ENCODE peak calls at places on chromosomes 5 and 9, in six cellular contexts. N, Q, R, K, X and V are unnamed samples.

GRCh38 chr5:154198611-154199230 is 8.2 kb downstream of the GALNT10 start:
- DNase-seq in X (no peak), K (no peak), R (no peak), N (peak), Q (peak), V (no peak)

GRCh38 chr5:140293091-140293996 is 9.6 kb downstream of the PFDN1 start:
- DNase-seq in R (no peak), X (no peak), Q (no peak), N (peak), K (no peak), V (no peak)

GRCh38 chr5:79809743-79810142 is 120.1 kb downstream of the CMYA5 start:
- DNase-seq in X (no peak), N (no peak), K (no peak), R (no peak), Q (no peak), V (no peak)

GRCh38 chr5:143887901-143888648 is 76.1 kb downstream of the HMHB1 start:
- DNase-seq in X (no peak), Q (peak), N (peak), R (no peak), K (no peak), V (no peak)

GRCh38 chr9:134358026-134358967 is 32.0 kb downstream of the RXRA start:
- DNase-seq in N (no peak), R (peak), X (no peak), K (no peak), Q (no peak), V (no peak)

GRCh38 chr5:51652980-51653379 is 269.7 kb downstream of the ISL1 start:
- DNase-seq in R (no peak), X (no peak), Q (no peak), K (no peak), N (no peak), V (no peak)

GRCh38 chr5:176676361-176676824 is 29.1 kb downstream of the TSPAN17 start:
- DNase-seq in K (no peak), Q (no peak), N (peak), R (peak), X (peak), V (no peak)

GRCh38 chr9:12759767-12760166 is 15.1 kb upstream of the LURAP1L start:
- DNase-seq in K (no peak), N (peak), R (no peak), X (no peak), Q (no peak), V (no peak)

GRCh38 chr5:143016777-143017374 is 246.7 kb downstream of the ARHGAP26 start:
- DNase-seq in K (no peak), Q (no peak), R (peak), X (no peak), N (peak), V (peak)

GRCh38 chr5:41156739-41157138 is 56.6 kb downstream of the C6 start:
- DNase-seq in R (no peak), X (no peak), K (no peak), Q (no peak), N (peak), V (no peak)

GRCh38 chr5:9046756-9047481 is 499.0 kb downstream of the SEMA5A start:
- DNase-seq in N (peak), X (no peak), K (no peak), Q (peak), R (no peak), V (no peak)

GRCh38 chr5:893711-894110 is 1.0 kb downstream of the TRIP13 start:
- DNase-seq in Q (no peak), K (no peak), X (no peak), N (no peak), R (no peak), V (no peak)

GRCh38 chr5:34717426-34718327 is 61.5 kb downstream of the RAI14 start:
- DNase-seq in R (no peak), K (no peak), X (no peak), N (peak), Q (peak), V (peak)

GRCh38 chr5:145637396-145637795 is 197.7 kb downstream of the PRELID2 start:
- DNase-seq in N (no peak), R (no peak), K (no peak), X (no peak), Q (peak), V (no peak)

GRCh38 chr5:125798311-125798710 is 624.9 kb upstream of the GRAMD2B start:
- DNase-seq in R (no peak), K (no peak), Q (no peak), N (peak), X (no peak), V (peak)

GRCh38 chr5:125794922-125795321 is 628.3 kb upstream of the GRAMD2B start:
- DNase-seq in Q (no peak), N (no peak), K (no peak), R (no peak), X (no peak), V (no peak)

DNA sequence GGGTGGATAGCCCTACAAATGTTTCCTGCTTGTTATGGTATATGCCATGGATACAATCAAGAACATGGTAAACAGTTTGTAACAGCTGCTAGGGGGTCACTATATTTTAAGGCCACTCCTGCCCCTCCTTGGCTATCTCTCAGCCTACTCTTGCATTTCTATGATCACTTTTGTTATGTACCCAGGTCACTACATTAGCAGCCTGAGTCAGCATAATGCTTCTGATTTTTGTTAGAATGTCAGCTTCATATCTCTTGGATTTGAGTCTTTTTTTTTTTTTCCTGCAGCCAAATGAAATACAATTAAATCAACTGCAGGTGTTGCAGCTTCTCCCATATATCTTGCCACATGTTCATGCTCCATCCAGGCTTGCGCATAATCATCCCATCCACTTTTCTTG is 629.7 kb upstream of the GRAMD2B start:
- DNase-seq in Q (no peak), X (no peak), K (no peak), N (no peak), R (no peak), V (no peak)
- TF ChIP-seq CTCF in Q (no peak), X (no peak), K (no peak), N (no peak), R (no peak), V (no peak)

GRCh38 chr5:6758706-6759105 is 45.5 kb downstream of the TENT4A start:
- DNase-seq in K (no peak), X (peak), N (no peak), Q (no peak), R (no peak), V (no peak)

GRCh38 chr5:6760003-6760402 is 46.8 kb downstream of the TENT4A start:
- DNase-seq in X (peak), K (no peak), N (no peak), Q (no peak), R (no peak), V (no peak)

GRCh38 chr5:6759401-6759800 is 46.2 kb downstream of the TENT4A start:
- DNase-seq in Q (no peak), N (peak), X (peak), R (no peak), K (no peak), V (no peak)

GRCh38 chr5:6757414-6757969 is 44.3 kb downstream of the TENT4A start:
- DNase-seq in Q (no peak), X (peak), R (no peak), N (no peak), K (no peak), V (no peak)

DNA sequence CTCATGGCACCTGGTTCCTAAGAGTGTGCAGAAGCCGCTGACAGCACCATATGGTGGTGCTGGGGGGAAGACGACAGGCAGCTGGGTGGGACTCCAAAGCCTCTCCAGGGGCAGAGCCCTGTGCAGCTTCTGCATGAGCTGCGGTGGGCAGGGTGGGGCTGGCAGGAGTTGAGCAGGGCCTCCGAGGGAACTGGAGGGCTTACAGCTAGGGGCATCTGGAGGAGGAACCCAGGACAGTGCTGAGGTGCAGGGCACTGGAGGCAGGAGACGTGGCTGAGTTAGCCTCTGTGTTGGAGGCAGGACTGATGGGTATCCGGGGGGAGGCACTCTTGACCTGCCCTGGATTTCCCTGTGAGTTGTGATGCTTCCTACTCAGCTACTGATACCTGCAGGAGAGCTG is 45.0 kb downstream of the TENT4A start:
- DNase-seq in Q (no peak), K (no peak), X (peak), N (no peak), R (no peak), V (no peak)
- TF ChIP-seq CTCF in Q (no peak), K (no peak), X (no peak), N (no peak), R (no peak), V (no peak)

DNA sequence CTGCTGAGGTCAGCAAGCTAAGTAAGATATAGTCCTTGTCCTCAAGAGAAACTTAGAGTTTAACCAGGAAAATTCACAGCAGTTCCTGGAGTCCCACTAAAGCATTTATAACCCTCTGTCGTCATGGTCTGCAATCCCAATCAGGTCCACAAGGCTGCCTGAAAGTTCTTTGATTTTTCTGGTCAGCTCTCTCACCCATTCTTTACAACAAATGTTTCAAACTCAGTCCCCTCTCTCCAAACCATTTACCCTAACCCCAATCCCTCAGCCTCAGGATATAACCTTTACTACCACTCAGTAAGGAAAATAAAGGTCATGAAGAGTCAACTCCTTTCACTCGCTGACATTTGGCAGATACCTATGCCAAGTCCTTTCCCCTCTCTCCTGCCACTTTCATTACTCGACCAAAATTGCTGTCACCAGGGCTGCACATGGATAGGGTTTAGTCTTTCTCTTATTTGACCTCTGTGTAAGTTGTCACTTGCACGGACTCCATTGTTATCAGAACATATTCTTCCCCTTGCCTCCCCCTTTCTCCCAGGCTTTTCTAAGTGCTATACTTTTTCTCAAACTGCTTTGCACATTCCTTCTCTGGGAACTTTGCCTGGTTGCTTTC is 936.6 kb downstream of the NR2F1-AS1 start:
- DNase-seq in K (no peak), X (no peak), R (no peak), N (peak), Q (no peak), V (no peak)
- TF ChIP-seq CTCF in K (no peak), X (no peak), R (no peak), N (peak), Q (no peak), V (peak)

GRCh38 chr9:81474125-81474524 is 215.2 kb downstream of the TLE1 start:
- DNase-seq in N (no peak), R (no peak), Q (no peak), X (no peak), K (no peak), V (no peak)
- TF ChIP-seq CTCF in N (no peak), R (no peak), Q (no peak), X (no peak), K (no peak), V (no peak)

GRCh38 chr9:131565369-131565768 is 20.0 kb downstream of the PRRT1B start:
- DNase-seq in R (no peak), Q (no peak), K (no peak), X (no peak), N (no peak), V (no peak)
- TF ChIP-seq CTCF in R (no peak), Q (no peak), K (no peak), X (no peak), N (no peak), V (no peak)

GRCh38 chr9:69470186-69470977 is 145.4 kb downstream of the ENTREP1 start:
- DNase-seq in N (no peak), X (no peak), R (no peak), Q (no peak), K (no peak), V (no peak)
- TF ChIP-seq CTCF in N (no peak), X (no peak), R (no peak), Q (no peak), K (no peak), V (no peak)

DNA sequence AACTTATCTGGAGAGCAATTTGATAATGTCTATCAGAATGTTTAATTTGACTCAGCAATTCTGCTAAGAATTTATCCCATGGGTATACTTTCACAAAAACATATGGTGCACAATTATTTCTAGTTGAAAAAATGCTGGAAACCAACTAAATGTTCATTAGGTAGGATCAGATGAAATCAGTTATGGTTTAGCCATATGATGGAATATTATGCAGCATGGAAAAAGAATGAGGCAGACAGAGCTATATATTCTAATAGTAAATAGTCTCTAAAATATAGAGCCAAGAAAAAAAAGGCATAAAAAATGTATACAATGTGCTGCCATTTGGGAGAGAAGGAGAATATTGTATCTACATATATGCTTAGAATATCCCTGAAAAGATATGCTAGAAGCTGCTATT is 3.6 kb upstream of the SPATA6L start:
- DNase-seq in N (no peak), R (no peak), K (no peak), X (no peak), Q (no peak), V (no peak)
- TF ChIP-seq CTCF in N (no peak), R (no peak), K (no peak), X (no peak), Q (no peak), V (no peak)

GRCh38 chr5:56314536-56314935 is 81.4 kb upstream of the ANKRD55 start:
- DNase-seq in N (peak), X (no peak), R (no peak), Q (no peak), K (no peak), V (peak)
- TF ChIP-seq CTCF in N (peak), X (no peak), R (no peak), Q (peak), K (no peak), V (peak)

GRCh38 chr9:42852133-42852532 is 668.7 kb downstream of the SPATA31A6 start:
- DNase-seq in Q (no peak), X (peak), N (peak), K (no peak), R (peak), V (peak)
- TF ChIP-seq CTCF in Q (peak), X (no peak), N (peak), K (peak), R (no peak), V (no peak)

GRCh38 chr9:90433398-90433890 is 209.2 kb downstream of the DIRAS2 start:
- DNase-seq in N (peak), R (no peak), Q (no peak), K (no peak), X (no peak), V (peak)
- TF ChIP-seq CTCF in N (no peak), R (no peak), Q (no peak), K (no peak), X (no peak), V (no peak)